ENCODE peak calls at places on chromosomes 1 and 21, in ten cellular contexts. K, I, W, Q, P, H, Y, B, Z and A are unnamed samples.

GRCh38 chr21:16079830-16080229 is 350.0 kb downstream of the USP25 start:
- DNase-seq in K (no peak), I (no peak), W (no peak), Q (peak; percentile 23), P (no peak), H (no peak), Y (no peak), B (peak; percentile 64), Z (no peak), A (no peak)

GRCh38 chr1:3052501-3052900 is 16.5 kb upstream of the PRDM16 start:
- DNase-seq in K (no peak), I (no peak), W (no peak), Q (no peak), P (no peak), H (peak; percentile 8), Y (no peak), B (no peak), Z (no peak), A (no peak)

GRCh38 chr1:33612877-33613487 is 140.5 kb downstream of the ZSCAN20 start:
- DNase-seq in K (no peak), I (no peak), W (peak; percentile 62), Q (peak; percentile 80), P (peak; percentile 75), H (peak; percentile 92), Y (peak; percentile 36), B (peak; percentile 80), Z (peak; percentile 79), A (no peak)

GRCh38 chr1:85681087-85681486 is 27.1 kb downstream of the ZNHIT6 start:
- DNase-seq in K (no peak), I (no peak), W (no peak), Q (peak; percentile 71), P (no peak), H (no peak), Y (no peak), B (peak; percentile 72), Z (no peak), A (no peak)

GRCh38 chr1:24294228-24294672 is 24.9 kb upstream of the GRHL3 start:
- DNase-seq in K (no peak), I (peak; percentile 66), W (no peak), Q (peak; percentile 97), P (peak; percentile 42), H (peak; percentile 42), Y (no peak), B (peak; percentile 98), Z (no peak), A (peak; percentile 81)

GRCh38 chr1:167161242-167161641 is 59.4 kb upstream of the POU2F1 start:
- DNase-seq in K (no peak), I (no peak), W (no peak), Q (no peak), P (no peak), H (no peak), Y (no peak), B (no peak), Z (peak; percentile 49), A (no peak)

GRCh38 chr1:39946216-39946615 is 8.7 kb upstream of the MFSD2A start:
- DNase-seq in K (no peak), I (no peak), W (no peak), Q (no peak), P (no peak), H (no peak), Y (no peak), B (no peak), Z (no peak), A (no peak)

GRCh38 chr1:22282281-22282970 is 139.5 kb upstream of the WNT4 start:
- DNase-seq in K (no peak), I (no peak), W (no peak), Q (peak; percentile 50), P (peak; percentile 18), H (no peak), Y (no peak), B (no peak), Z (no peak), A (no peak)

GRCh38 chr21:15815285-15815684 is 85.5 kb downstream of the USP25 start:
- DNase-seq in K (no peak), I (no peak), W (no peak), Q (no peak), P (no peak), H (no peak), Y (no peak), B (no peak), Z (no peak), A (no peak)

GRCh38 chr21:29676395-29676794 is 263.4 kb downstream of the GRIK1 start:
- DNase-seq in K (no peak), I (no peak), W (no peak), Q (no peak), P (no peak), H (no peak), Y (no peak), B (no peak), Z (no peak), A (no peak)

GRCh38 chr1:6831368-6831767 is 46.1 kb downstream of the CAMTA1 start:
- DNase-seq in K (no peak), I (no peak), W (no peak), Q (no peak), P (no peak), H (no peak), Y (no peak), B (peak; percentile 13), Z (no peak), A (no peak)

GRCh38 chr1:61925591-61926298 is 183.5 kb downstream of the PATJ start:
- DNase-seq in K (no peak), I (no peak), W (no peak), Q (no peak), P (no peak), H (no peak), Y (no peak), B (no peak), Z (no peak), A (no peak)

DNA sequence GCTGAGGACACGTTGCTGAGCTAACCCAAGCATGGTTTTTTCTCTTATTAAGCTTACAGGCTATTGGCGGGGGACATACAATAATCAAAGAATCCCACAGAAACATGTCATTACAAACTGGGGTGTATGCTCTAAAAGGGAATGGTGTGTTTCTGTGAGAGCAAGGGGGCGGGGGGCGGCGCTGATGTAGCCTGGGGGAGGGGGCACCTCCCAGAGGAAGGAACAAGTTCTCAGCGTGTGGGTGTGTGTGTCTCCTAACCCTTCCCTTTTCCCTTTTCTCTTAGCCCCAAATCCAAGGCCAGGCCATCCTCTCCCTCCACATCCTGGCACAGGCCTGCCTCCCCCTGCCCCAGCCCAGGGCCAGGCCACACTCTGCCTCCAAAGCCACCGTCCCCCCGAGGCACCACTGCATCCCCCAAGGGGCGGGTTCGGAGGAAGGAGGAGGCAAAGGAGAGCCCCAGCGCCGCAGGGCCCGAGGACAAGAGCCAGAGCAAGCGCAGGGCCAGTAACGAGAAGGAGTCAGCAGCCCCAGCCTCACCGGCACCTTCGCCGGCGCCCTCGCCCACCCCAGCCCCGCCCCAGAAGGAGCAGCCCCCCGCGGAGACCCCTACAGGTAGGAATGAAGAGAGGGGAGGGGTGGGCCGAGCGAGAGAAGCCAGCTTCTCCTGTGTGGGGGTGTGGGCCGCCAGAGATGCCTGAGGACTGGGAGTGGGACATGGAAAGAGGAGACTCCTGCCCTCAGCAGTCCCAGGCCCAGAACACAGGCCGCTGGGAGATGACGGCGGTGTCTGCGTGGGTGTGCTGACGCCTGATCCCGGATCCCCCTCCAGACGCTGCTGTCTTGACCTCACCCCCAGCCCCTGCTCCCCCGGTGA is 21.9 kb downstream of the MAP7D1 start:
- DNase-seq in K (no peak), I (no peak), W (no peak), Q (no peak), P (no peak), H (peak; percentile 78), Y (no peak), B (no peak), Z (no peak), A (no peak)
- H3K4me3 ChIP-seq in K (no peak overlapping the region), I (no peak overlapping the region), W (peak overlapping the region; percentile 34), Q (no peak overlapping the region), P (no peak overlapping the region), H (no peak overlapping the region), Y (no peak overlapping the region), B (no peak overlapping the region), Z (no peak overlapping the region), A (no peak overlapping the region)

GRCh38 chr1:236148471-236148847 is 6.1 kb downstream of the GPR137B start:
- DNase-seq in K (no peak), I (no peak), W (no peak), Q (peak; percentile 19), P (no peak), H (no peak), Y (no peak), B (no peak), Z (no peak), A (no peak)
- H3K27ac ChIP-seq in K (no peak overlapping the region), I (no peak overlapping the region), W (peak overlapping the region; percentile 91), Q (no peak overlapping the region), P (no peak overlapping the region), H (no peak overlapping the region), Y (no peak overlapping the region), B (no peak overlapping the region), Z (no peak overlapping the region), A (no peak overlapping the region)

GRCh38 chr21:42694751-42695150 is 41.3 kb downstream of the PDE9A start:
- DNase-seq in K (no peak), I (no peak), W (no peak), Q (no peak), P (no peak), H (peak; percentile 22), Y (no peak), B (no peak), Z (no peak), A (no peak)

GRCh38 chr21:42692688-42693087 is 39.3 kb downstream of the PDE9A start:
- DNase-seq in K (no peak), I (no peak), W (no peak), Q (no peak), P (no peak), H (no peak), Y (no peak), B (no peak), Z (no peak), A (no peak)

GRCh38 chr21:42696026-42696380 is 42.6 kb downstream of the PDE9A start:
- DNase-seq in K (no peak), I (no peak), W (no peak), Q (no peak), P (no peak), H (peak; percentile 20), Y (no peak), B (no peak), Z (no peak), A (no peak)

GRCh38 chr21:42696516-42697040 is 43.2 kb downstream of the PDE9A start:
- DNase-seq in K (no peak), I (no peak), W (no peak), Q (no peak), P (no peak), H (no peak), Y (no peak), B (no peak), Z (no peak), A (no peak)

GRCh38 chr21:42695324-42696025 is 42.1 kb downstream of the PDE9A start:
- DNase-seq in K (no peak), I (no peak), W (no peak), Q (peak; percentile 73), P (peak; percentile 60), H (peak; percentile 12), Y (no peak), B (peak; percentile 51), Z (no peak), A (no peak)
- H3K27me3 ChIP-seq in K (no peaks in the 10 kb centered on the region), I (no peaks in the 10 kb centered on the region), W (peaks cover 21% of the 10 kb centered on the region), Q (no peaks in the 10 kb centered on the region), P (no peaks in the 10 kb centered on the region), H (no peaks in the 10 kb centered on the region), Y (no peaks in the 10 kb centered on the region), B (peaks cover 9% of the 10 kb centered on the region), Z (no peaks in the 10 kb centered on the region), A (no peaks in the 10 kb centered on the region)

DNA sequence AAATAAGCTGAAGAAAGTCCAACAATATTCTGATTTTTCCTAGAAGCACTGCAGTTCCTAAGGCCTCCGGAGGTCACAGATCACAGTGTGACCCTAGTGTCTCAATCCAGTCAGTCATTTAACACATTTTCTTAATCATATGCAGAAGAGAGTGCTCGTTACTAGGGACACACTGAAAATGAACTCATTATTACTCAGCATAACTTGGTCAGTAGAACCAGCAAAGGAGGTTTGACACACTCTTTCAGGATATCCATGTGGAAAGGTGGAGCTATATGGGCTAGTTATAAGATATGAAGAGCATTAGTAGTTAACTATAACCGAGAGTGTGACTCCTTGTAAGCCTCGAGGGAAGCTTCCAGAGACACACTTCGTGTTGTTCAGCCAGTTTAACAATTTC is 5.0 kb downstream of the SIPA1L2 start:
- DNase-seq in K (no peak), I (no peak), W (no peak), Q (no peak), P (no peak), H (no peak), Y (no peak), B (peak; percentile 53), Z (no peak), A (no peak)
- H3K4me3 ChIP-seq in K (no peak overlapping the region), I (no peak overlapping the region), W (peak overlapping the region; percentile 13), Q (no peak overlapping the region), P (no peak overlapping the region), H (peak overlapping the region; percentile 96), Y (no peak overlapping the region), B (no peak overlapping the region), Z (no peak overlapping the region), A (no peak overlapping the region)